ENCODE peak calls at places on chromosome 4, in five cellular contexts. One of them, this sample, is unnamed.

GRCh38 chr4:51909236-51909703 is 66.3 kb downstream of the DCUN1D4 start:
- DNase-seq in stomach: peak
- DNase-seq in coronary artery: no peak
- DNase-seq in psoas muscle: no peak
- DNase-seq in endodermal cell: no peak
- DNase-seq in this sample: no peak

GRCh38 chr4:140730108-140730507 is 26.1 kb downstream of the TBC1D9 start:
- DNase-seq in stomach: no peak
- DNase-seq in coronary artery: no peak
- DNase-seq in psoas muscle: no peak
- DNase-seq in endodermal cell: no peak
- DNase-seq in this sample: no peak

GRCh38 chr4:22824091-22824490 is 131.4 kb downstream of the GBA3 start:
- DNase-seq in stomach: no peak
- DNase-seq in coronary artery: no peak
- DNase-seq in psoas muscle: no peak
- DNase-seq in endodermal cell: no peak
- DNase-seq in this sample: no peak

GRCh38 chr4:19259920-19260319 is 991.8 kb upstream of the SLIT2 start:
- DNase-seq in stomach: no peak
- DNase-seq in coronary artery: no peak
- DNase-seq in psoas muscle: no peak
- DNase-seq in endodermal cell: no peak
- DNase-seq in this sample: no peak

GRCh38 chr4:188992706-188993105 is 853.5 kb downstream of the TRIML1 start:
- DNase-seq in stomach: no peak
- DNase-seq in coronary artery: no peak
- DNase-seq in psoas muscle: no peak
- DNase-seq in endodermal cell: no peak
- DNase-seq in this sample: no peak

GRCh38 chr4:69470561-69470960 is 25.1 kb downstream of the UGT2B4 start:
- DNase-seq in stomach: no peak
- DNase-seq in coronary artery: no peak
- DNase-seq in psoas muscle: no peak
- DNase-seq in endodermal cell: no peak
- DNase-seq in this sample: no peak

GRCh38 chr4:6773106-6773505 is 9.4 kb upstream of the KIAA0232 start:
- DNase-seq in stomach: no peak
- DNase-seq in coronary artery: no peak
- DNase-seq in psoas muscle: no peak
- DNase-seq in endodermal cell: no peak
- DNase-seq in this sample: no peak

GRCh38 chr4:145535202-145535601 is 53.5 kb downstream of the SMAD1 start:
- DNase-seq in stomach: no peak
- DNase-seq in coronary artery: no peak
- DNase-seq in psoas muscle: no peak
- DNase-seq in endodermal cell: no peak
- DNase-seq in this sample: no peak

GRCh38 chr4:176406297-176406696 is 86.5 kb downstream of the SPCS3 start:
- DNase-seq in stomach: no peak
- DNase-seq in coronary artery: no peak
- DNase-seq in psoas muscle: no peak
- DNase-seq in endodermal cell: no peak
- DNase-seq in this sample: no peak

GRCh38 chr4:1285790-1286553 is 3.7 kb upstream of the MAEA start:
- DNase-seq in stomach: no peak
- DNase-seq in coronary artery: no peak
- DNase-seq in psoas muscle: no peak
- DNase-seq in endodermal cell: peak
- DNase-seq in this sample: no peak

GRCh38 chr4:114012749-114013148 is 33.3 kb upstream of the ARSJ start:
- DNase-seq in stomach: no peak
- DNase-seq in coronary artery: no peak
- DNase-seq in psoas muscle: no peak
- DNase-seq in endodermal cell: no peak
- DNase-seq in this sample: no peak

GRCh38 chr4:39526283-39526682 is 956 bp downstream of the UGDH start:
- DNase-seq in stomach: no peak
- DNase-seq in coronary artery: no peak
- DNase-seq in psoas muscle: no peak
- DNase-seq in endodermal cell: no peak
- DNase-seq in this sample: no peak

GRCh38 chr4:120209706-120210105 is 143.1 kb upstream of the MAD2L1 start:
- DNase-seq in stomach: no peak
- DNase-seq in coronary artery: no peak
- DNase-seq in psoas muscle: no peak
- DNase-seq in endodermal cell: no peak
- DNase-seq in this sample: no peak

GRCh38 chr4:168846414-168846813 is 163.6 kb downstream of the CBR4 start:
- DNase-seq in stomach: no peak
- DNase-seq in coronary artery: no peak
- DNase-seq in psoas muscle: no peak
- DNase-seq in endodermal cell: no peak
- DNase-seq in this sample: no peak

GRCh38 chr4:7074423-7074822 is 6.6 kb upstream of the GRPEL1 start:
- DNase-seq in stomach: no peak
- DNase-seq in coronary artery: no peak
- DNase-seq in psoas muscle: peak
- DNase-seq in endodermal cell: no peak
- DNase-seq in this sample: no peak

GRCh38 chr4:85486425-85487101 is 11.6 kb downstream of the ARHGAP24 start:
- DNase-seq in stomach: no peak
- DNase-seq in coronary artery: no peak
- DNase-seq in psoas muscle: no peak
- DNase-seq in endodermal cell: no peak
- DNase-seq in this sample: no peak

GRCh38 chr4:2330119-2331042 is 68.5 kb upstream of the MXD4 start:
- DNase-seq in stomach: no peak
- DNase-seq in coronary artery: no peak
- DNase-seq in psoas muscle: no peak
- DNase-seq in endodermal cell: no peak
- DNase-seq in this sample: no peak

GRCh38 chr4:69321153-69321729 is 41.0 kb downstream of the UGT2B28 start:
- DNase-seq in stomach: peak
- DNase-seq in coronary artery: no peak
- DNase-seq in psoas muscle: no peak
- DNase-seq in endodermal cell: no peak
- DNase-seq in this sample: peak

GRCh38 chr4:72112514-72113156 is 80.8 kb downstream of the NPFFR2 start:
- DNase-seq in stomach: no peak
- DNase-seq in coronary artery: no peak
- DNase-seq in psoas muscle: no peak
- DNase-seq in endodermal cell: no peak
- DNase-seq in this sample: no peak

GRCh38 chr4:139666735-139667266 is 1.2 kb downstream of the MGST2 start:
- DNase-seq in stomach: peak
- DNase-seq in coronary artery: no peak
- DNase-seq in psoas muscle: no peak
- DNase-seq in endodermal cell: no peak
- DNase-seq in this sample: peak

GRCh38 chr4:52407545-52407944 is 251.6 kb downstream of the USP46 start:
- DNase-seq in stomach: no peak
- DNase-seq in coronary artery: no peak
- DNase-seq in psoas muscle: no peak
- DNase-seq in endodermal cell: peak
- DNase-seq in this sample: no peak

GRCh38 chr4:77697860-77698599 is 92.4 kb downstream of the CXCL13 start:
- DNase-seq in stomach: peak
- DNase-seq in coronary artery: no peak
- DNase-seq in psoas muscle: no peak
- DNase-seq in endodermal cell: peak
- DNase-seq in this sample: no peak

GRCh38 chr4:788006-788635 is 37.8 kb downstream of the CPLX1 start:
- DNase-seq in stomach: no peak
- DNase-seq in coronary artery: no peak
- DNase-seq in psoas muscle: no peak
- DNase-seq in endodermal cell: no peak
- DNase-seq in this sample: peak

GRCh38 chr4:164252286-164252685 is 501.6 kb upstream of the SMIM31 start:
- DNase-seq in stomach: no peak
- DNase-seq in coronary artery: no peak
- DNase-seq in psoas muscle: no peak
- DNase-seq in endodermal cell: peak
- DNase-seq in this sample: no peak

GRCh38 chr4:46715468-46715867 is 193.6 kb downstream of the COX7B2 start:
- DNase-seq in stomach: no peak
- DNase-seq in coronary artery: no peak
- DNase-seq in psoas muscle: no peak
- DNase-seq in endodermal cell: no peak
- DNase-seq in this sample: no peak

GRCh38 chr4:188023682-188024081 is 28.1 kb downstream of the ZFP42 start:
- DNase-seq in stomach: no peak
- DNase-seq in coronary artery: no peak
- DNase-seq in psoas muscle: no peak
- DNase-seq in endodermal cell: no peak
- DNase-seq in this sample: no peak

GRCh38 chr4:86720508-86721068 is 126.5 kb downstream of the PTPN13 start:
- DNase-seq in stomach: no peak
- DNase-seq in coronary artery: no peak
- DNase-seq in psoas muscle: no peak
- DNase-seq in endodermal cell: no peak
- DNase-seq in this sample: no peak

GRCh38 chr4:95289028-95289634 is 259.6 kb downstream of the UNC5C start:
- DNase-seq in stomach: no peak
- DNase-seq in coronary artery: no peak
- DNase-seq in psoas muscle: no peak
- DNase-seq in endodermal cell: no peak
- DNase-seq in this sample: no peak

GRCh38 chr4:13182136-13182535 is 302.0 kb downstream of the RAB28 start:
- DNase-seq in stomach: no peak
- DNase-seq in coronary artery: no peak
- DNase-seq in psoas muscle: no peak
- DNase-seq in endodermal cell: no peak
- DNase-seq in this sample: no peak

GRCh38 chr4:106019771-106020170 is 124.5 kb downstream of the NPNT start:
- DNase-seq in stomach: no peak
- DNase-seq in coronary artery: no peak
- DNase-seq in psoas muscle: no peak
- DNase-seq in endodermal cell: no peak
- DNase-seq in this sample: no peak

GRCh38 chr4:123351713-123352112 is 44.9 kb upstream of the SPRY1 start:
- DNase-seq in stomach: no peak
- DNase-seq in coronary artery: no peak
- DNase-seq in psoas muscle: no peak
- DNase-seq in endodermal cell: no peak
- DNase-seq in this sample: no peak

GRCh38 chr4:123352240-123352945 is 44.2 kb upstream of the SPRY1 start:
- DNase-seq in stomach: no peak
- DNase-seq in coronary artery: no peak
- DNase-seq in psoas muscle: no peak
- DNase-seq in endodermal cell: no peak
- DNase-seq in this sample: no peak

GRCh38 chr4:123354701-123355100 is 41.9 kb upstream of the SPRY1 start:
- DNase-seq in stomach: no peak
- DNase-seq in coronary artery: no peak
- DNase-seq in psoas muscle: no peak
- DNase-seq in endodermal cell: no peak
- DNase-seq in this sample: no peak

GRCh38 chr4:123352966-123353365 is 43.6 kb upstream of the SPRY1 start:
- DNase-seq in stomach: no peak
- DNase-seq in coronary artery: no peak
- DNase-seq in psoas muscle: no peak
- DNase-seq in endodermal cell: no peak
- DNase-seq in this sample: no peak

GRCh38 chr4:123353656-123354055 is 42.9 kb upstream of the SPRY1 start:
- DNase-seq in stomach: no peak
- DNase-seq in coronary artery: no peak
- DNase-seq in psoas muscle: no peak
- DNase-seq in endodermal cell: no peak
- DNase-seq in this sample: no peak
- H3K4me3 ChIP-seq in stomach: no peak
- H3K4me3 ChIP-seq in coronary artery: no peak
- H3K4me3 ChIP-seq in psoas muscle: no peak
- H3K4me3 ChIP-seq in endodermal cell: no peak
- H3K4me3 ChIP-seq in this sample: no peak

GRCh38 chr4:159422626-159423025 is 319.7 kb downstream of the RAPGEF2 start:
- DNase-seq in stomach: no peak
- DNase-seq in coronary artery: no peak
- DNase-seq in psoas muscle: no peak
- DNase-seq in endodermal cell: no peak
- DNase-seq in this sample: no peak

GRCh38 chr4:159428975-159429692 is 326.3 kb downstream of the RAPGEF2 start:
- DNase-seq in stomach: no peak
- DNase-seq in coronary artery: no peak
- DNase-seq in psoas muscle: no peak
- DNase-seq in endodermal cell: no peak
- DNase-seq in this sample: no peak

GRCh38 chr4:159429693-159430035 is 326.8 kb downstream of the RAPGEF2 start:
- DNase-seq in stomach: no peak
- DNase-seq in coronary artery: no peak
- DNase-seq in psoas muscle: no peak
- DNase-seq in endodermal cell: no peak
- DNase-seq in this sample: no peak

GRCh38 chr4:159428293-159428692 is 325.4 kb downstream of the RAPGEF2 start:
- DNase-seq in stomach: no peak
- DNase-seq in coronary artery: no peak
- DNase-seq in psoas muscle: no peak
- DNase-seq in endodermal cell: no peak
- DNase-seq in this sample: no peak

GRCh38 chr4:159425749-159426376 is 323.0 kb downstream of the RAPGEF2 start:
- DNase-seq in stomach: no peak
- DNase-seq in coronary artery: no peak
- DNase-seq in psoas muscle: no peak
- DNase-seq in endodermal cell: peak
- DNase-seq in this sample: no peak
- H3K4me3 ChIP-seq in stomach: no peak
- H3K4me3 ChIP-seq in coronary artery: no peak
- H3K4me3 ChIP-seq in psoas muscle: no peak
- H3K4me3 ChIP-seq in endodermal cell: no peak
- H3K4me3 ChIP-seq in this sample: no peak

GRCh38 chr4:184115399-184115798 is 102.3 kb downstream of the ENPP6 start:
- DNase-seq in stomach: no peak
- DNase-seq in coronary artery: no peak
- DNase-seq in psoas muscle: no peak
- DNase-seq in endodermal cell: no peak
- DNase-seq in this sample: no peak

GRCh38 chr4:184114431-184114830 is 103.2 kb downstream of the ENPP6 start:
- DNase-seq in stomach: no peak
- DNase-seq in coronary artery: no peak
- DNase-seq in psoas muscle: no peak
- DNase-seq in endodermal cell: no peak
- DNase-seq in this sample: no peak

GRCh38 chr4:184120549-184121127 is 97.0 kb downstream of the ENPP6 start:
- DNase-seq in stomach: no peak
- DNase-seq in coronary artery: no peak
- DNase-seq in psoas muscle: no peak
- DNase-seq in endodermal cell: no peak
- DNase-seq in this sample: no peak

GRCh38 chr4:184118516-184118915 is 99.2 kb downstream of the ENPP6 start:
- DNase-seq in stomach: no peak
- DNase-seq in coronary artery: no peak
- DNase-seq in psoas muscle: no peak
- DNase-seq in endodermal cell: no peak
- DNase-seq in this sample: no peak

GRCh38 chr4:184117662-184118199 is 99.9 kb downstream of the ENPP6 start:
- DNase-seq in stomach: no peak
- DNase-seq in coronary artery: no peak
- DNase-seq in psoas muscle: no peak
- DNase-seq in endodermal cell: no peak
- DNase-seq in this sample: no peak
- H3K4me3 ChIP-seq in stomach: no peak
- H3K4me3 ChIP-seq in coronary artery: no peak
- H3K4me3 ChIP-seq in psoas muscle: no peak
- H3K4me3 ChIP-seq in endodermal cell: no peak
- H3K4me3 ChIP-seq in this sample: no peak

GRCh38 chr4:17092990-17093880 is 194.8 kb upstream of the LDB2 start:
- DNase-seq in stomach: no peak
- DNase-seq in coronary artery: no peak
- DNase-seq in psoas muscle: no peak
- DNase-seq in endodermal cell: no peak
- DNase-seq in this sample: no peak
- H3K4me3 ChIP-seq in stomach: no peak
- H3K4me3 ChIP-seq in coronary artery: no peak
- H3K4me3 ChIP-seq in psoas muscle: no peak
- H3K4me3 ChIP-seq in endodermal cell: no peak
- H3K4me3 ChIP-seq in this sample: no peak